ENCODE peak calls at places on chromosomes 7 and 10, in nine cellular contexts. H, M, J, D, X, W, R, L and V are unnamed samples.

GRCh38 chr7:55235115-55235514 is 130.0 kb upstream of the LANCL2 start:
- DNase-seq in H (no peak), M (peak), J (no peak), D (no peak), X (no peak), W (no peak), R (no peak), L (no peak), V (no peak)

GRCh38 chr7:71636329-71636728 is 504.4 kb downstream of the GALNT17 start:
- DNase-seq in H (no peak), M (no peak), J (no peak), D (no peak), X (no peak), W (no peak), R (no peak), L (no peak), V (no peak)

GRCh38 chr7:158322616-158323530 is 264.8 kb downstream of the PTPRN2 start:
- DNase-seq in H (no peak), M (no peak), J (no peak), D (peak), X (no peak), W (no peak), R (no peak), L (no peak), V (no peak)

GRCh38 chr7:47479821-47480575 is 101.9 kb downstream of the TNS3 start:
- DNase-seq in H (no peak), M (no peak), J (no peak), D (peak), X (no peak), W (no peak), R (no peak), L (no peak), V (no peak)

GRCh38 chr7:6658618-6659345 is 21.7 kb downstream of the ZNF316 start:
- DNase-seq in H (no peak), M (no peak), J (no peak), D (peak), X (no peak), W (no peak), R (no peak), L (no peak), V (no peak)

GRCh38 chr10:103979530-103979929 is 12.6 kb downstream of the SLK start:
- DNase-seq in H (no peak), M (no peak), J (no peak), D (no peak), X (no peak), W (no peak), R (no peak), L (no peak), V (no peak)

GRCh38 chr7:101231644-101232043 is 6.0 kb downstream of the CLDN15 start:
- DNase-seq in H (no peak), M (peak), J (no peak), D (no peak), X (no peak), W (no peak), R (no peak), L (no peak), V (no peak)

GRCh38 chr10:11587860-11588259 is 23.6 kb downstream of the USP6NL start:
- DNase-seq in H (peak), M (no peak), J (no peak), D (no peak), X (no peak), W (no peak), R (peak), L (no peak), V (no peak)

GRCh38 chr10:97539523-97540200 is 32.9 kb upstream of the ANKRD2 start:
- DNase-seq in H (peak), M (no peak), J (no peak), D (peak), X (peak), W (no peak), R (peak), L (peak), V (no peak)
- TF ChIP-seq CTCF in H (no peak), M (no peak), J (no peak), D (peak), X (no peak), W (no peak), R (peak), L (peak), V (no peak)

DNA sequence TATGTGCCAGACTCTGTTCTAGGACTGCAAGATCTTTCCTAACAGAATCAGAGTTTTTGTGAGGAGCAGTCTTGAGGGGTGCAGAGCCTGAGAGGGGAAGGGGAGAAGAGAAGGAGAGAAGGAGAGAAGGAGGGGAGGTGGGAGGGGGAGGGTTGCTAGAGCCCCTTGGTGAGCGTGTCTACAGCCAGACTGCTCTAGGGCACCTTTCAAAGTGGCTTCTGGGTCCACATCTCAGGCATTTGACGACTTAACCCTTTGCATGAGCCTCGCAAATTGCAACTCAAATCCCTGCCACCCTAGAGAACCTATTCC is 31.1 kb upstream of the LEP start:
- DNase-seq in H (no peak), M (no peak), J (no peak), D (no peak), X (peak), W (no peak), R (no peak), L (no peak), V (no peak)
- TF ChIP-seq CTCF in H (no peak), M (no peak), J (no peak), D (no peak), X (no peak), W (no peak), R (no peak), L (no peak), V (no peak)

GRCh38 chr10:29553732-29554260 is 81.0 kb downstream of the SVIL start:
- DNase-seq in H (no peak), M (no peak), J (no peak), D (no peak), X (no peak), W (no peak), R (no peak), L (no peak), V (no peak)

GRCh38 chr10:29554660-29555059 is 80.1 kb downstream of the SVIL start:
- DNase-seq in H (no peak), M (no peak), J (no peak), D (peak), X (no peak), W (no peak), R (peak), L (no peak), V (no peak)

GRCh38 chr10:29555746-29556481 is 78.9 kb downstream of the SVIL start:
- DNase-seq in H (no peak), M (no peak), J (no peak), D (peak), X (no peak), W (no peak), R (peak), L (peak), V (no peak)

GRCh38 chr10:29557665-29558064 is 77.1 kb downstream of the SVIL start:
- DNase-seq in H (no peak), M (no peak), J (no peak), D (no peak), X (no peak), W (no peak), R (no peak), L (no peak), V (no peak)

GRCh38 chr10:29555091-29555745 is 79.6 kb downstream of the SVIL start:
- DNase-seq in H (no peak), M (no peak), J (no peak), D (no peak), X (no peak), W (no peak), R (peak), L (no peak), V (no peak)
- TF ChIP-seq CTCF in H (no peak), M (no peak), J (no peak), D (peak), X (no peak), W (no peak), R (no peak), L (no peak), V (no peak)

GRCh38 chr7:129998446-129998845 is 45.7 kb upstream of the UBE2H start:
- DNase-seq in H (no peak), M (no peak), J (no peak), D (no peak), X (no peak), W (no peak), R (no peak), L (no peak), V (no peak)
- TF ChIP-seq CTCF in H (no peak), M (no peak), J (no peak), D (no peak), X (no peak), W (no peak), R (no peak), L (no peak), V (no peak)

GRCh38 chr10:113619401-113619800 is 44.4 kb downstream of the NRAP start:
- DNase-seq in H (no peak), M (no peak), J (no peak), D (no peak), X (no peak), W (no peak), R (no peak), L (no peak), V (no peak)

GRCh38 chr10:113618338-113618737 is 45.5 kb downstream of the NRAP start:
- DNase-seq in H (no peak), M (no peak), J (no peak), D (no peak), X (no peak), W (no peak), R (no peak), L (no peak), V (no peak)

GRCh38 chr10:113614304-113614703 is 49.5 kb downstream of the NRAP start:
- DNase-seq in H (no peak), M (no peak), J (no peak), D (no peak), X (no peak), W (no peak), R (no peak), L (no peak), V (no peak)

GRCh38 chr10:113617086-113617485 is 46.8 kb downstream of the NRAP start:
- DNase-seq in H (no peak), M (no peak), J (no peak), D (peak), X (no peak), W (no peak), R (no peak), L (no peak), V (no peak)

DNA sequence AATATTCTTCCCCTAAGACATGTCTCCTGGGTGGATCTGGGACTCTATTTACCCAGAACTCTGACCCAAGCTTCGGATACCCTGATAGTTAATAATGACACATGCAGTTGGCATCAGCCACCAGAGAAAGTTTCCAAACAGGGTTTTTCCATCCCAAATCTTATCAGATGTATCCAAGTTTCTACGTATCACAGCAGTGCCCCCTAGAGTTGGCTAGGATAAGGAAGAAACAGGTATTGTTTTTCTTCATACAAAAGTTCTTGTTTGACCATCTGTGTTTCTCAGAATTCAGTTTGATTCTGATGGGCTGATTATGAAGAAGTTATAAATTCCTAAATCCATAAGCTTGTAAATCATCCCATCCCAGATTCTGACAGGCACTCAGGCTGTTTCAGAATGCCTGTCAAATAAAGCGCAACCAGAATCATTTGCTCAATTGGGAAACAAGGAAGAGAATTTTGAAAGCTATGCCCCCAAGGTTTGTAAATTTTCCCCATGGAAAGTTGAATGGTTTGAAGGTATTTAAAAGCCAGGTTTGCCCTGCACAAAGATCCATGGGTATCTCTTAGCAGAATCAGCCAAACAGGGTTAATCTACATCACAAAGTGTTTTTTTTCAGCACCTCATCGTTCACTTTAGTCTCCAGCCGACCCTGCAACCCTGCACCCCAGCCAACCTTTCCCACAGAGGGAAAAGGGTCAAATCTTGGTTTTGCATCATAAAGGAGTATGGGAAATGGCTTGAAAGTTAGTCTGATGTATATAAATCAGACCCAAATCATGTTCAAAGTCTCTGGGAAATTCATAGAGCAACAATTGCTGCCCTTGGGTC is 47.4 kb downstream of the NRAP start:
- DNase-seq in H (no peak), M (no peak), J (no peak), D (peak), X (no peak), W (no peak), R (peak), L (peak), V (no peak)
- TF ChIP-seq CTCF in H (peak), M (no peak), J (peak), D (peak), X (no peak), W (peak), R (peak), L (peak), V (peak)

GRCh38 chr10:129332476-129332875 is 134.6 kb upstream of the MGMT start:
- DNase-seq in H (no peak), M (no peak), J (no peak), D (peak), X (no peak), W (no peak), R (no peak), L (peak), V (no peak)
- TF ChIP-seq CTCF in H (no peak), M (no peak), J (peak), D (peak), X (no peak), W (peak), R (peak), L (peak), V (peak)

DNA sequence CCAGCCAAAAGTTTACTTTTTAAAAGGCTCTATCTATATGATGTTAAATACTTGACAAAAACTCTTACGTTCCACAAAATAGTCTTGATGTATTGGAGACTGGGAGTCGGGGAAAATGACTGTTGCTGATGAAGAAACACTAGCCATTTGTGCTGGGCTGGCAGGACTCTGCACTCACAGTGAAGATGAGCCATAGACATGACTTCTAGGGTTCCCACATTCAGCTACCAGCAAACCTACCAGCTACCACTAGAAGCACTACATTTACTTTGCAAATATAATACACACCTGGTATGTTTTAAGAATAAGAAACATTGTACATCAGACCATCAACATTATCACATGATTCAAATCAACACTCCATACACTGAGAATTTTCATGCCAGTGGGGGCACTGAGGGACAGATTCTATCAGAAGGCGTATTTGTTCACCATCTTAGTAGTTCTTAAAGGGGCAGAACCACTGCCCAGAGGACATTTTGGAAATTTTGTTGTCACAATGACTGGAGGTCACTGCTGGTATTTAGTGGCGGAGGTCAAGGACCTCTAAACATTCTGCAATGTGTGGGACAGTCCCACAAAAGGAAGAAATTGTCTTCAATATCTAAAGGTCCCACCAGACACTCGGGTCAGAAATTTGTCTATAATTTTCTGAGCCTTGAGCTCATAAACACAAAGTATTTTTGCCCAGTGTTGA is 52.3 kb downstream of the PARD3 start:
- DNase-seq in H (no peak), M (no peak), J (no peak), D (no peak), X (no peak), W (no peak), R (no peak), L (no peak), V (no peak)
- TF ChIP-seq CTCF in H (no peak), M (no peak), J (no peak), D (no peak), X (no peak), W (no peak), R (peak), L (no peak), V (no peak)